ENCODE peak calls at places on chromosomes 2 and 18, in six cellular contexts. P is GM23248, U is Karpas-422, T is OCI-LY7, I is HCT116, S is SK-N-SH. M is an unnamed sample.

GRCh38 chr2:14348247-14348646 is 284.3 kb upstream of the LRATD1 start:
- DNase-seq in P (peak; percentile 10), U (no peak), T (no peak), I (no peak), S (no peak), M (no peak)

GRCh38 chr2:108988796-108989713 is at the start of gene EDAR:
- DNase-seq in P (peak; percentile 29), U (peak; percentile 55), T (peak; percentile 4), I (peak; percentile 57), S (peak; percentile 67), M (peak; percentile 77)

GRCh38 chr2:161825429-161825828 is 201.2 kb downstream of the SLC4A10 start:
- DNase-seq in P (no peak), U (no peak), T (no peak), I (no peak), S (no peak), M (peak; percentile 52)

GRCh38 chr2:21466528-21466927 is 342.8 kb downstream of the TDRD15 start:
- DNase-seq in P (no peak), U (no peak), T (no peak), I (no peak), S (no peak), M (no peak)

GRCh38 chr2:85996591-85996990 is 107.8 kb upstream of the ST3GAL5 start:
- DNase-seq in P (no peak), U (no peak), T (no peak), I (no peak), S (no peak), M (no peak)

GRCh38 chr2:174465327-174465726 is 21.5 kb downstream of the GPR155 start:
- DNase-seq in P (peak; percentile 7), U (no peak), T (no peak), I (no peak), S (no peak), M (no peak)

GRCh38 chr2:180705551-180705950 is 274.9 kb upstream of the UBE2E3 start:
- DNase-seq in P (peak; percentile 67), U (no peak), T (no peak), I (no peak), S (no peak), M (no peak)

GRCh38 chr2:232543491-232543890 is 4.0 kb downstream of the CHRNG start:
- DNase-seq in P (no peak), U (no peak), T (no peak), I (no peak), S (peak; percentile 14), M (no peak)

GRCh38 chr2:161165811-161166210 is 5.6 kb downstream of the TANK start:
- DNase-seq in P (peak; percentile 35), U (peak; percentile 59), T (no peak), I (no peak), S (no peak), M (no peak)

GRCh38 chr18:22466608-22467390 is 49.1 kb upstream of the CTAGE1 start:
- DNase-seq in P (peak; percentile 80), U (no peak), T (no peak), I (peak; percentile 10), S (no peak), M (peak; percentile 96)

GRCh38 chr2:142041105-142041504 is 89.7 kb downstream of the LRP1B start:
- DNase-seq in P (peak; percentile 58), U (no peak), T (no peak), I (no peak), S (no peak), M (peak; percentile 64)

GRCh38 chr2:63827749-63828148 is 13.9 kb upstream of the UGP2 start:
- DNase-seq in P (peak; percentile 75), U (no peak), T (no peak), I (peak; percentile 32), S (no peak), M (peak; percentile 80)

GRCh38 chr18:36828157-36828629 is 609 bp downstream of the TPGS2 start:
- DNase-seq in P (peak; percentile 78), U (peak; percentile 63), T (peak; percentile 4), I (peak; percentile 6), S (no peak), M (peak; percentile 6)

GRCh38 chr18:76461692-76462325 is 33.2 kb downstream of the ZNF516 start:
- DNase-seq in P (no peak), U (no peak), T (no peak), I (no peak), S (no peak), M (no peak)

GRCh38 chr2:237500681-237501424 is 13.8 kb downstream of the MLPH start:
- DNase-seq in P (peak; percentile 100), U (no peak), T (no peak), I (peak; percentile 94), S (peak; percentile 41), M (peak; percentile 98)

GRCh38 chr2:138652378-138652777 is 127.8 kb downstream of the NXPH2 start:
- DNase-seq in P (no peak), U (no peak), T (no peak), I (no peak), S (no peak), M (peak; percentile 26)

GRCh38 chr2:55063713-55064323 is 13.6 kb upstream of the RTN4 start:
- DNase-seq in P (no peak), U (peak; percentile 59), T (peak; percentile 22), I (no peak), S (no peak), M (no peak)

GRCh38 chr2:70397186-70397585 is 95.3 kb upstream of the FAM136A start:
- DNase-seq in P (no peak), U (no peak), T (no peak), I (no peak), S (no peak), M (no peak)

GRCh38 chr2:77007668-77008067 is 514.5 kb downstream of the LRRTM4 start:
- DNase-seq in P (no peak), U (no peak), T (no peak), I (no peak), S (no peak), M (no peak)

DNA sequence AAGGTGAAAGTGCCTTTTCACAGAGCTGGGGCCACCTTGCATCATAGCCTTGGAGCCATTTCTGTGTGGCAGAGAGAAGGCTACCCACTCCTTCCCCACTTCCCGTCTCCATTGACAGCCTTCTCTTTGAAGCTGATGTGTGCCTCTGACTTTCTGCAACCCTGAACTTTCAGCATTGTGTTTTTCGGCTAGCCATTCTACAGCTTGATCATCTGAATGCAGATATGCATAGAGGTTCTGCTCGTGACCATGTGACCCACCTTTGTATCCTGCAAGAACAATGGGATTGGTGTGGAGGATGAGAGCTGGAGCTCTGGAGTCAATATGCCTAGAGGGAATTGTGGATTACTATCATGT is 69.1 kb upstream of the KCNE4 start:
- DNase-seq in P (no peak), U (no peak), T (no peak), I (no peak), S (no peak), M (no peak)
- H3K4me2 ChIP-seq in P (no peak overlapping the region), U (no peak overlapping the region), T (no peak overlapping the region), I (no peak overlapping the region), S (no peak overlapping the region), M (no peak overlapping the region)

DNA sequence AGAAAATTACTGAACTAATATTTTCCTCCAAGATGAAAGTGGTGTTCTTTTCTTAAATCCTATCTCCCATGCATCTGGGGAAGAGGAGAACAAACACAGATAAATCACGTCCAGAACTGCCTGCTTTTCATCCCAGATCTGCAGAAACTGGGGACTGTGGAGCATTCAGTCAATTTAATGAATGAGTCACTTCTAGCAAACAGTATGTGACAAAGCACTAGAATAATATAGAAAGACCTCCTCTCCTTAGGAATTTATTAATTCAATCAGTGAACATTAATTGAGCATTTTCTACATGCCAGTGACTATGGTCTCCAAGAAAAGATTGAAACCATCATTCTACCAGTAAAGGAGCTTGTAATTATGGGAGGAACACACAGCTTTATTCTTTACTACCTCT is 693.4 kb upstream of the ID2 start:
- DNase-seq in P (no peak), U (no peak), T (no peak), I (no peak), S (no peak), M (peak; percentile 32)
- H3K9me2 ChIP-seq in P (no peaks in the 10 kb centered on the region), U (no peaks in the 10 kb centered on the region), T (no peaks in the 10 kb centered on the region), I (no peaks in the 10 kb centered on the region), S (no peaks in the 10 kb centered on the region), M (no peaks in the 10 kb centered on the region)

GRCh38 chr18:23897293-23897692 is 117.3 kb upstream of the TTC39C start:
- DNase-seq in P (no peak), U (no peak), T (no peak), I (no peak), S (no peak), M (no peak)
- H3K4me2 ChIP-seq in P (no peak overlapping the region), U (no peak overlapping the region), T (no peak overlapping the region), I (no peak overlapping the region), S (no peak overlapping the region), M (no peak overlapping the region)

DNA sequence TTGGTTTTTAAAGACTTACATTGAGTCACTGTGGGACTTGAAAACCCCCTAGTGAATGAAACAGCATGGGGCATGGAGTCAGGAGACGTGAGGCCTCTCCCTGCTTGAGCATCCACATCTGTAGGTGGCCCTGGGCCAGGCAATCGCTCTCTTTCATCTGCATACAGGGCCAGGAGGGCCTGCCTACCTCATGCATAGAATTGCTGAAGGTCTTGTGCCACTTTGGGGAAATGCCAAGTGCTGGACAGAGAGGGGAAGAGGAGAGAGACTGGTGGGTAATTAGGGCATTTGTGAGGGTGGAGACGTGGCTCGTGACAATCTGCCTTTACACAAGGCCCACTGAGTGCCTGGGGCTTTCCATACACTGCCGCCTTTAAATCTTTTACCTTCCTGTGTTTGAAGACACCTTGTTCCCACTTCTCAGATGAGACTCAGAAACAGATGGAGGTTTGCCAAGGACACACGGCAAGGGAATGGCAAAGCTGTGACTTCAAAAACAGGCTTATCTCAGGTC is 322.2 kb upstream of the HS6ST1 start:
- DNase-seq in P (no peak), U (no peak), T (no peak), I (no peak), S (no peak), M (no peak)
- H3K9me2 ChIP-seq in P (no peaks in the 10 kb centered on the region), U (no peaks in the 10 kb centered on the region), T (no peaks in the 10 kb centered on the region), I (no peaks in the 10 kb centered on the region), S (no peaks in the 10 kb centered on the region), M (no peaks in the 10 kb centered on the region)

DNA sequence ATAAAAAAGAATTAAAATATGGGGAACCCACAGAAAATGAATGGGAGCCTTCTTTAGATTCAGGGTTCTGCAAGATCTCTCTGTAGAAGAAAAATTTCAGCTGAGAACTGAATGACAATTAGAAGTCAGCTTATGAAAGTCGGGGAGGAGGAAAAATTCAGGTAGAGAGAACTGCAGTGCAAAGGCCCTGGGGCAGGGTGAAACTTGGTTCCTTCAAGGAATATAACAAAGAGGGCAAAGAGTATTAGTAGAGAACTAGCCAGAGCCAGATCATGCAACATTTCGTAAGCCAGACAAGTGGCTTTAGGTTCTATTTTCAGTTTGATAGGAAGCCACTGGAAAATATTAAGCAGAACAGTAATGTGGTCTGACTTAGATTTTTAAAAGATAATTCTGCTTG is 27.8 kb downstream of the RAB27B start:
- DNase-seq in P (no peak), U (no peak), T (no peak), I (no peak), S (no peak), M (no peak)
- H3K4me2 ChIP-seq in P (no peak overlapping the region), U (no peak overlapping the region), T (no peak overlapping the region), I (no peak overlapping the region), S (no peak overlapping the region), M (no peak overlapping the region)

GRCh38 chr2:128640166-128640846 is 321.6 kb upstream of the HS6ST1 start:
- DNase-seq in P (peak; percentile 14), U (no peak), T (no peak), I (no peak), S (no peak), M (no peak)
- H3K9me2 ChIP-seq in P (no peaks in the 10 kb centered on the region), U (no peaks in the 10 kb centered on the region), T (no peaks in the 10 kb centered on the region), I (no peaks in the 10 kb centered on the region), S (no peaks in the 10 kb centered on the region), M (no peaks in the 10 kb centered on the region)

GRCh38 chr2:178152977-178153376 is 40.7 kb downstream of the RBM45 start:
- DNase-seq in P (no peak), U (no peak), T (no peak), I (no peak), S (no peak), M (no peak)
- H3K4me2 ChIP-seq in P (no peak overlapping the region), U (no peak overlapping the region), T (no peak overlapping the region), I (no peak overlapping the region), S (no peak overlapping the region), M (no peak overlapping the region)